ENCODE peak calls at places on chromosome 1, in six cellular contexts. V is NCI-H345; C is ecto neural progenitor cell; W is CD4-positive, alpha-beta T cell; A is HTR-8/SVneo; P is amniotic stem cell. K is an unnamed sample.

GRCh38 chr1:1239624-1240347 is 6.7 kb downstream of the C1QTNF12 start:
- DNase-seq in P (no peak), V (no peak), A (no peak), W (no peak), C (no peak), K (no peak)

GRCh38 chr1:243495442-243496172 is 239.8 kb downstream of the SDCCAG8 start:
- DNase-seq in P (no peak), W (no peak), V (no peak), C (no peak), A (no peak), K (no peak)

GRCh38 chr1:24470607-24471006 is 32.0 kb upstream of the RCAN3 start:
- DNase-seq in P (no peak), A (no peak), V (no peak), W (no peak), C (no peak), K (no peak)

GRCh38 chr1:90201467-90202358 is 206.8 kb downstream of the ZNF326 start:
- DNase-seq in C (no peak), W (no peak), V (no peak), A (no peak), P (no peak), K (no peak)

GRCh38 chr1:19926296-19927129 is 3.1 kb upstream of the PLA2G2E start:
- DNase-seq in P (no peak), V (no peak), A (no peak), W (no peak), C (no peak), K (no peak)

GRCh38 chr1:52727114-52727586 is 897 bp downstream of the ZYG11B start:
- DNase-seq in P (no peak), V (no peak), W (no peak), C (no peak), A (no peak), K (no peak)

GRCh38 chr1:65026235-65026634 is 59.9 kb upstream of the JAK1 start:
- DNase-seq in A (no peak), C (no peak), V (peak), P (no peak), W (no peak), K (no peak)

GRCh38 chr1:228315484-228315944 is 91.1 kb downstream of the TRIM11 start:
- DNase-seq in A (no peak), P (no peak), W (no peak), C (peak), V (no peak), K (no peak)

GRCh38 chr1:244833734-244834595 is 1.5 kb upstream of the COX20 start:
- DNase-seq in P (no peak), W (peak), C (peak), A (peak), V (peak), K (no peak)

GRCh38 chr1:99648107-99648506 is 2.2 kb downstream of the PALMD start:
- DNase-seq in W (no peak), C (no peak), V (no peak), A (no peak), P (no peak), K (no peak)

GRCh38 chr1:1785666-1786065 is 7.4 kb upstream of the NADK start:
- DNase-seq in C (no peak), A (no peak), W (no peak), V (no peak), P (no peak), K (no peak)

GRCh38 chr1:184456189-184456588 is 69.4 kb downstream of the C1orf21 start:
- DNase-seq in V (no peak), C (no peak), W (no peak), A (no peak), P (no peak), K (no peak)

GRCh38 chr1:64505944-64506658 is 36.2 kb downstream of the CACHD1 start:
- DNase-seq in V (peak), A (no peak), P (no peak), W (peak), C (no peak), K (peak)

GRCh38 chr1:31934706-31935629 is 3.2 kb downstream of the PTP4A2 start:
- DNase-seq in A (peak), C (no peak), V (no peak), W (no peak), P (no peak), K (no peak)

GRCh38 chr1:111880866-111881837 is 108.3 kb downstream of the KCND3 start:
- DNase-seq in C (no peak), W (no peak), P (no peak), V (peak), A (no peak), K (no peak)

GRCh38 chr1:32200226-32201010 is at the start of gene CCDC28B:
- DNase-seq in W (peak), A (peak), P (peak), V (peak), C (peak), K (no peak)

GRCh38 chr1:6956488-6957159 is 171.4 kb downstream of the CAMTA1 start:
- DNase-seq in C (peak), A (no peak), W (no peak), P (no peak), V (peak), K (no peak)

GRCh38 chr1:64327119-64327518 is 123.7 kb downstream of the UBE2U start:
- DNase-seq in P (no peak), A (no peak), C (no peak), W (no peak), V (no peak), K (no peak)

GRCh38 chr1:211237579-211237978 is 21.6 kb upstream of the RCOR3 start:
- DNase-seq in V (no peak), P (no peak), A (no peak), C (no peak), W (no peak), K (no peak)

GRCh38 chr1:206496131-206496793 is 11.1 kb upstream of the RASSF5 start:
- DNase-seq in A (no peak), C (no peak), V (peak), P (no peak), W (no peak), K (no peak)

GRCh38 chr1:110339427-110340206 is 440 bp downstream of the RBM15 start:
- DNase-seq in C (no peak), W (peak), P (peak), V (peak), A (peak), K (no peak)

GRCh38 chr1:1349256-1350012 is at the start of gene DVL1:
- DNase-seq in W (peak), V (peak), C (peak), P (peak), A (peak), K (no peak)

GRCh38 chr1:176559474-176560390 is 96.8 kb downstream of the PAPPA2 start:
- DNase-seq in P (peak), W (no peak), V (peak), C (peak), A (peak), K (peak)

GRCh38 chr1:234529661-234530237 is 50.8 kb upstream of the TARBP1 start:
- DNase-seq in W (no peak), P (no peak), A (no peak), C (no peak), V (no peak), K (no peak)

GRCh38 chr1:201085902-201086735 is 26.1 kb downstream of the CACNA1S start:
- DNase-seq in C (peak), V (peak), A (peak), P (no peak), W (peak), K (no peak)

GRCh38 chr1:153456396-153456795 is 4.1 kb downstream of the S100A7 start:
- DNase-seq in A (no peak), V (no peak), C (no peak), P (no peak), W (no peak), K (no peak)

GRCh38 chr1:215631489-215631888 is 64.4 kb downstream of the KCTD3 start:
- DNase-seq in C (no peak), A (no peak), V (peak), P (peak), W (no peak), K (no peak)

GRCh38 chr1:212452323-212453155 is 19.8 kb downstream of the NENF start:
- DNase-seq in W (no peak), C (no peak), A (no peak), V (no peak), P (peak), K (no peak)

GRCh38 chr1:3432306-3432705 is 22.2 kb upstream of the ARHGEF16 start:
- DNase-seq in W (no peak), V (no peak), C (no peak), A (no peak), P (no peak), K (no peak)

GRCh38 chr1:10217748-10218441 is 7.5 kb downstream of the KIF1B start:
- DNase-seq in A (no peak), V (no peak), C (no peak), P (no peak), W (no peak), K (no peak)

GRCh38 chr1:63874278-63874880 is 100.6 kb downstream of the ROR1 start:
- DNase-seq in W (no peak), A (no peak), C (no peak), V (no peak), P (no peak), K (no peak)

GRCh38 chr1:30179942-30180543 is 543.3 kb downstream of the MATN1 start:
- DNase-seq in P (no peak), C (peak), W (no peak), V (no peak), A (no peak), K (no peak)

GRCh38 chr1:225454733-225455132 is 26.9 kb upstream of the LBR start:
- DNase-seq in C (no peak), V (peak), A (peak), P (peak), W (no peak), K (no peak)

GRCh38 chr1:213296558-213296957 is 245.5 kb downstream of the RPS6KC1 start:
- DNase-seq in W (no peak), A (no peak), C (no peak), V (no peak), P (no peak), K (no peak)

GRCh38 chr1:92459871-92460320 is 26.8 kb downstream of the GFI1 start:
- DNase-seq in C (no peak), V (no peak), P (no peak), W (no peak), A (no peak), K (no peak)

GRCh38 chr1:167517535-167518330 is 596 bp downstream of the CD247 start:
- DNase-seq in W (peak), P (no peak), A (no peak), C (no peak), V (no peak), K (no peak)

GRCh38 chr1:175341631-175342429 is 149.3 kb upstream of the KIAA0040 start:
- DNase-seq in P (no peak), V (no peak), W (no peak), A (no peak), C (no peak), K (no peak)

GRCh38 chr1:147579532-147580199 is 38.4 kb downstream of the BCL9 start:
- DNase-seq in C (no peak), P (no peak), V (no peak), W (no peak), A (no peak), K (no peak)

GRCh38 chr1:219329606-219330005 is 155.9 kb downstream of the LYPLAL1 start:
- DNase-seq in W (no peak), P (peak), V (no peak), C (no peak), A (no peak), K (peak)